ENCODE peak calls at places on chromosomes 5 and 9, in five cellular contexts. D, T, S, Z and G are unnamed samples.

GRCh38 chr5:164252-164651 is 27.0 kb upstream of the LRRC14B start:
- DNase-seq in D (no peak), T (no peak), S (no peak), Z (no peak), G (no peak)

GRCh38 chr5:115456539-115456938 is 88.0 kb downstream of the FEM1C start:
- DNase-seq in D (no peak), T (no peak), S (no peak), Z (no peak), G (no peak)

GRCh38 chr5:78889759-78890158 is 95.4 kb downstream of the ARSB start:
- DNase-seq in D (no peak), T (no peak), S (no peak), Z (peak), G (peak)

GRCh38 chr9:117718085-117718484 is 13.9 kb downstream of the TLR4 start:
- DNase-seq in D (no peak), T (no peak), S (no peak), Z (peak), G (no peak)

GRCh38 chr5:149239917-149240316 is 31.7 kb upstream of the AFAP1L1 start:
- DNase-seq in D (no peak), T (no peak), S (no peak), Z (no peak), G (no peak)

GRCh38 chr5:160467555-160468418 is 46.1 kb downstream of the PTTG1 start:
- DNase-seq in D (peak), T (no peak), S (peak), Z (no peak), G (peak)

GRCh38 chr5:68053202-68053601 is 162.4 kb upstream of the PIK3R1 start:
- DNase-seq in D (no peak), T (no peak), S (no peak), Z (no peak), G (no peak)

GRCh38 chr9:136694163-136694864 is 7.1 kb upstream of the AGPAT2 start:
- DNase-seq in D (no peak), T (no peak), S (peak), Z (no peak), G (no peak)